ENCODE peak calls at places on chromosomes 2 and 18, in seven cellular contexts. R, M, L, Q, P, K and T are unnamed samples.

GRCh38 chr18:72868666-72869661 is 1.2 kb upstream of the NETO1 start:
- DNase-seq in R (peak; percentile 18), M (no peak), L (peak; percentile 42), Q (peak; percentile 36), P (peak; percentile 9), K (no peak), T (no peak)

GRCh38 chr2:117257369-117257768 is 557.1 kb upstream of the DDX18 start:
- DNase-seq in R (no peak), M (no peak), L (no peak), Q (no peak), P (no peak), K (no peak), T (no peak)

GRCh38 chr2:200274116-200275075 is 32.1 kb upstream of the SPATS2L start:
- DNase-seq in R (no peak), M (peak; percentile 11), L (peak; percentile 74), Q (no peak), P (peak; percentile 24), K (no peak), T (peak; percentile 44)

GRCh38 chr2:39725401-39725800 is 53.7 kb downstream of the THUMPD2 start:
- DNase-seq in R (no peak), M (peak; percentile 28), L (no peak), Q (no peak), P (no peak), K (no peak), T (no peak)

GRCh38 chr2:104952976-104953375 is 84.9 kb upstream of the MRPS9 start:
- DNase-seq in R (no peak), M (no peak), L (no peak), Q (no peak), P (no peak), K (no peak), T (no peak)

GRCh38 chr2:126657636-126658315 is 1.8 kb downstream of the GYPC start:
- DNase-seq in R (peak; percentile 49), M (peak; percentile 41), L (peak; percentile 96), Q (peak; percentile 83), P (peak; percentile 99), K (peak; percentile 38), T (peak; percentile 99)

GRCh38 chr2:124993809-124994208 is 968.7 kb downstream of the CNTNAP5 start:
- DNase-seq in R (no peak), M (no peak), L (no peak), Q (no peak), P (no peak), K (no peak), T (no peak)

GRCh38 chr18:3354506-3354905 is 92.6 kb downstream of the MYL12B start:
- DNase-seq in R (no peak), M (no peak), L (no peak), Q (no peak), P (no peak), K (no peak), T (peak; percentile 4)

GRCh38 chr2:41180392-41180791 is 728.5 kb upstream of the SLC8A1 start:
- DNase-seq in R (no peak), M (no peak), L (no peak), Q (no peak), P (no peak), K (no peak), T (no peak)

GRCh38 chr2:150274108-150274507 is 213.4 kb downstream of the RND3 start:
- DNase-seq in R (no peak), M (no peak), L (no peak), Q (no peak), P (peak; percentile 53), K (no peak), T (peak; percentile 56)

GRCh38 chr18:34121157-34121807 is 103.4 kb downstream of the NOL4 start:
- DNase-seq in R (no peak), M (peak; percentile 86), L (peak; percentile 15), Q (no peak), P (peak; percentile 42), K (no peak), T (no peak)

GRCh38 chr2:86368181-86368824 is 30.9 kb upstream of the REEP1 start:
- DNase-seq in R (peak; percentile 69), M (peak; percentile 52), L (peak; percentile 73), Q (peak; percentile 79), P (peak; percentile 60), K (peak; percentile 41), T (peak; percentile 39)

GRCh38 chr2:105526000-105526925 is 127.4 kb upstream of the FHL2 start:
- DNase-seq in R (no peak), M (no peak), L (no peak), Q (peak; percentile 70), P (no peak), K (no peak), T (no peak)

GRCh38 chr2:15134957-15135356 is 426.2 kb downstream of the NBAS start:
- DNase-seq in R (no peak), M (no peak), L (no peak), Q (no peak), P (no peak), K (no peak), T (no peak)

GRCh38 chr18:12659904-12660605 is 2.1 kb upstream of the SPIRE1 start:
- DNase-seq in R (peak; percentile 45), M (peak; percentile 81), L (peak; percentile 54), Q (no peak), P (peak; percentile 73), K (no peak), T (peak; percentile 70)

GRCh38 chr18:31045599-31045998 is 3.1 kb upstream of the DSC3 start:
- DNase-seq in R (no peak), M (peak; percentile 86), L (no peak), Q (no peak), P (no peak), K (no peak), T (no peak)
- H2AK5ac ChIP-seq in R (no peak overlapping the region), M (no peak overlapping the region), L (no peak overlapping the region), Q (no peak overlapping the region), P (no peak overlapping the region), K (no peak overlapping the region), T (no peak overlapping the region)

GRCh38 chr2:184756161-184756560 is 157.8 kb downstream of the ZNF804A start:
- DNase-seq in R (no peak), M (no peak), L (no peak), Q (no peak), P (no peak), K (no peak), T (no peak)
- H2AK5ac ChIP-seq in R (no peak overlapping the region), M (no peak overlapping the region), L (no peak overlapping the region), Q (no peak overlapping the region), P (no peak overlapping the region), K (no peak overlapping the region), T (no peak overlapping the region)

DNA sequence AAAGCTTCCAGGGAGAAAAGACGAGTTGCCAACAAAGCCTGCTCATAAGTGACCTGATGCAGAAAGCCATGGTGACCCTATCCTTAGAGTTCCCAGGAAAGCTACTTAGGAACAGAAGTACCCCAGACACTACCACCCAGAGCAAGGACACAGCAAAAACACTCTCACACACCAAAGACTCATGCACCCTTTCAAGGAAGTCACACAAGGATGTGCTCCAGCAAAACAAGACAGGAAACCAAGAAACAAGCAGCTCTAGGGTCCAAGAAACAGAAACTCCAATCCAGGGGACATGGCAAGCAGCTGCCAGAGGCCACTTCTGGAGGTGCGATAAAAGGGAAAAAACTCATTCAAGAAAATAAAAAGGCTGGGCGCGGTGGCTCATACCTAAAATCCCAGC is 5.7 kb downstream of the KIF1A start:
- DNase-seq in R (no peak), M (no peak), L (no peak), Q (no peak), P (no peak), K (no peak), T (no peak)
- H2AK5ac ChIP-seq in R (no peak overlapping the region), M (no peak overlapping the region), L (no peak overlapping the region), Q (no peak overlapping the region), P (no peak overlapping the region), K (no peak overlapping the region), T (no peak overlapping the region)

DNA sequence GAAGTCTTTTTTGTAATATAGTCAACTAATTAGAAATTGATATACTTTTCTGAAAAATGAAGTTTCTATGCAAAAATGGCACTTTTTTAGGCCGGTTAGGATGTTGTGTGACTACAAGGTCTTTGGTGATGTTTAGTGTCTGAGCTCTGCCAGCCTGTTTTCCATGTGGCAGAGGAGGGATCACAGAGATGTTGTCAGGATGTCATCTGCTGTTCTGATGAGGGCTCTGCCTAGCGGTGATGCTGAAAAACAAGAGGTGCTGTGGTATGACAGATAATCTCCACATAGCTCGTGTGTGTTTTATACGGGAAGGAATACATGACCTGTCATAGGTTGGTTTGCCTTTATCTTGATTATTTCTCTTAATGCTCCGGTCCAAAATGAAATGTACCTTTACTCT is 12.0 kb upstream of the IAH1 start:
- DNase-seq in R (no peak), M (no peak), L (no peak), Q (no peak), P (no peak), K (no peak), T (no peak)
- H2AK5ac ChIP-seq in R (no peak overlapping the region), M (no peak overlapping the region), L (no peak overlapping the region), Q (no peak overlapping the region), P (no peak overlapping the region), K (no peak overlapping the region), T (peak overlapping the region; percentile 32)